ENCODE peak calls at places on chromosomes 2 and 18, in six cellular contexts. One of them, this sample, is unnamed. For H3K4me1, the result is how much of the 10 kb centered on the place peaks cover.

GRCh38 chr2:98775146-98775988 is 44.4 kb upstream of the MGAT4A start:
- DNase-seq in A673: peak
- DNase-seq in OCI-LY7: no peak
- DNase-seq in heart left ventricle: no peak
- DNase-seq in fibroblast of lung: no peak
- DNase-seq in A549: no peak
- DNase-seq in this sample: no peak

GRCh38 chr2:158663796-158664195 is 131.3 kb upstream of the DAPL1 start:
- DNase-seq in A673: no peak
- DNase-seq in OCI-LY7: no peak
- DNase-seq in A549: no peak
- DNase-seq in fibroblast of lung: no peak
- DNase-seq in heart left ventricle: no peak
- DNase-seq in this sample: no peak

GRCh38 chr2:117101613-117102012 is 712.9 kb upstream of the DDX18 start:
- DNase-seq in fibroblast of lung: no peak
- DNase-seq in A673: no peak
- DNase-seq in heart left ventricle: no peak
- DNase-seq in A549: no peak
- DNase-seq in OCI-LY7: no peak
- DNase-seq in this sample: no peak

GRCh38 chr2:129731925-129732629 is 247.4 kb upstream of the RAB6C start:
- DNase-seq in A673: peak
- DNase-seq in heart left ventricle: no peak
- DNase-seq in fibroblast of lung: no peak
- DNase-seq in A549: no peak
- DNase-seq in OCI-LY7: no peak
- DNase-seq in this sample: peak

GRCh38 chr2:205170399-205170798 is 511.9 kb upstream of the NRP2 start:
- DNase-seq in A673: no peak
- DNase-seq in OCI-LY7: no peak
- DNase-seq in fibroblast of lung: no peak
- DNase-seq in A549: no peak
- DNase-seq in heart left ventricle: no peak
- DNase-seq in this sample: no peak

GRCh38 chr2:149972039-149972438 is 384.5 kb upstream of the MMADHC start:
- DNase-seq in A549: no peak
- DNase-seq in fibroblast of lung: peak
- DNase-seq in heart left ventricle: no peak
- DNase-seq in A673: peak
- DNase-seq in OCI-LY7: no peak
- DNase-seq in this sample: no peak

GRCh38 chr18:55337908-55338521 is 250.0 kb downstream of the TCF4 start:
- DNase-seq in OCI-LY7: no peak
- DNase-seq in heart left ventricle: peak
- DNase-seq in A549: no peak
- DNase-seq in A673: no peak
- DNase-seq in fibroblast of lung: no peak
- DNase-seq in this sample: no peak

GRCh38 chr18:77101410-77102245 is 31.0 kb downstream of the MBP start:
- DNase-seq in A549: peak
- DNase-seq in fibroblast of lung: peak
- DNase-seq in A673: peak
- DNase-seq in OCI-LY7: peak
- DNase-seq in heart left ventricle: peak
- DNase-seq in this sample: peak

GRCh38 chr18:58005036-58005435 is 39.0 kb upstream of the NEDD4L start:
- DNase-seq in A673: no peak
- DNase-seq in A549: no peak
- DNase-seq in OCI-LY7: no peak
- DNase-seq in heart left ventricle: no peak
- DNase-seq in fibroblast of lung: peak
- DNase-seq in this sample: no peak

GRCh38 chr2:4869154-4869553 is 823.0 kb upstream of the SOX11 start:
- DNase-seq in heart left ventricle: no peak
- DNase-seq in A673: no peak
- DNase-seq in fibroblast of lung: no peak
- DNase-seq in A549: no peak
- DNase-seq in OCI-LY7: no peak
- DNase-seq in this sample: no peak

GRCh38 chr2:219335373-219335786 is 2.8 kb upstream of the RESP18 start:
- DNase-seq in fibroblast of lung: no peak
- DNase-seq in A673: no peak
- DNase-seq in OCI-LY7: no peak
- DNase-seq in heart left ventricle: no peak
- DNase-seq in A549: no peak
- DNase-seq in this sample: no peak

GRCh38 chr2:136764397-136765255 is 719 bp upstream of the THSD7B start:
- DNase-seq in heart left ventricle: peak
- DNase-seq in A549: no peak
- DNase-seq in OCI-LY7: no peak
- DNase-seq in fibroblast of lung: no peak
- DNase-seq in A673: no peak
- DNase-seq in this sample: peak

GRCh38 chr18:45175505-45175904 is 439.8 kb upstream of the SLC14A2 start:
- DNase-seq in OCI-LY7: no peak
- DNase-seq in A673: no peak
- DNase-seq in fibroblast of lung: no peak
- DNase-seq in A549: no peak
- DNase-seq in heart left ventricle: no peak
- DNase-seq in this sample: no peak

GRCh38 chr2:232229296-232229916 is 149.1 kb upstream of the ALPP start:
- DNase-seq in A549: no peak
- DNase-seq in OCI-LY7: no peak
- DNase-seq in A673: no peak
- DNase-seq in heart left ventricle: no peak
- DNase-seq in fibroblast of lung: no peak
- DNase-seq in this sample: peak

GRCh38 chr18:11522992-11523391 is 86.4 kb upstream of the SLC35G4 start:
- DNase-seq in A549: no peak
- DNase-seq in fibroblast of lung: no peak
- DNase-seq in A673: no peak
- DNase-seq in heart left ventricle: no peak
- DNase-seq in OCI-LY7: no peak
- DNase-seq in this sample: no peak

DNA sequence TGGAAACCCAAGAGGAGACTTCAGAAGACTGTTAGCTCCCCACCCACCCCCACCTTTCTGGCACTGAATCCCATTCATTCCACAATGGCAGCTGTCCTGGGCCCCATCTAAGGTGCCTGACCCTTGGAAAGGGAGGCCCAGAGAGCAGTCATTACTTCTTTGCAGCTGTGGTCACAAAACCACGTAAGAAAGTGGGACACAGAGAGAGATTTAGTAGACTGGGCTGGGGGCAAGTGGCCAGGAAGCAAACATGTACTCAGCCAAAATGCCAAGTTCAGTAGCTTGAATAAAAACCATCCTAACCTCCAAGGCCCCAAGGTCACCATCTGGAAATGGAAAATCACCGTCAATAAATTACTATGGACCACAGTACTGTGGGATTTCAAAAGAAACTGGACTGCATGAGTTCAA is 381.4 kb downstream of the TNS1 start:
- DNase-seq in heart left ventricle: no peak
- DNase-seq in A673: no peak
- DNase-seq in fibroblast of lung: peak
- DNase-seq in OCI-LY7: no peak
- DNase-seq in A549: no peak
- DNase-seq in this sample: no peak
- H3K27ac ChIP-seq in heart left ventricle: no peak
- H3K27ac ChIP-seq in A673: no peak
- H3K27ac ChIP-seq in fibroblast of lung: no peak
- H3K27ac ChIP-seq in OCI-LY7: no peak
- H3K27ac ChIP-seq in A549: no peak
- H3K27ac ChIP-seq in this sample: peak

GRCh38 chr2:8985561-8986326 is 17.7 kb downstream of the MBOAT2 start:
- DNase-seq in fibroblast of lung: no peak
- DNase-seq in A673: no peak
- DNase-seq in OCI-LY7: no peak
- DNase-seq in A549: no peak
- DNase-seq in heart left ventricle: no peak
- DNase-seq in this sample: no peak
- H3K4me1 ChIP-seq in fibroblast of lung: under half
- H3K4me1 ChIP-seq in A673: under half
- H3K4me1 ChIP-seq in OCI-LY7: under half
- H3K4me1 ChIP-seq in A549: under half
- H3K4me1 ChIP-seq in heart left ventricle: under half
- H3K4me1 ChIP-seq in this sample: under half

GRCh38 chr2:55419236-55419513 is 481 bp downstream of the CCDC88A start:
- DNase-seq in heart left ventricle: peak
- DNase-seq in fibroblast of lung: peak
- DNase-seq in A549: peak
- DNase-seq in OCI-LY7: no peak
- DNase-seq in A673: peak
- DNase-seq in this sample: no peak

GRCh38 chr2:55420244-55420713 is 623 bp upstream of the CCDC88A start:
- DNase-seq in OCI-LY7: no peak
- DNase-seq in A673: no peak
- DNase-seq in A549: no peak
- DNase-seq in fibroblast of lung: no peak
- DNase-seq in heart left ventricle: no peak
- DNase-seq in this sample: no peak

GRCh38 chr2:55420901-55421300 is 1.2 kb upstream of the CCDC88A start:
- DNase-seq in OCI-LY7: peak
- DNase-seq in heart left ventricle: no peak
- DNase-seq in fibroblast of lung: no peak
- DNase-seq in A673: no peak
- DNase-seq in A549: no peak
- DNase-seq in this sample: no peak

GRCh38 chr2:55418512-55419235 is 982 bp downstream of the CCDC88A start:
- DNase-seq in fibroblast of lung: no peak
- DNase-seq in OCI-LY7: peak
- DNase-seq in A549: no peak
- DNase-seq in heart left ventricle: no peak
- DNase-seq in A673: no peak
- DNase-seq in this sample: peak

GRCh38 chr2:55419514-55420243 is at the start of gene CCDC88A:
- DNase-seq in fibroblast of lung: peak
- DNase-seq in A549: peak
- DNase-seq in OCI-LY7: peak
- DNase-seq in A673: peak
- DNase-seq in heart left ventricle: peak
- DNase-seq in this sample: peak
- TF ChIP-seq CTCF in fibroblast of lung: peak
- TF ChIP-seq CTCF in A549: no peak
- TF ChIP-seq CTCF in OCI-LY7: peak
- TF ChIP-seq CTCF in A673: peak
- TF ChIP-seq CTCF in heart left ventricle: peak
- TF ChIP-seq CTCF in this sample: peak

GRCh38 chr2:14039134-14039533 is 593.4 kb upstream of the LRATD1 start:
- DNase-seq in heart left ventricle: no peak
- DNase-seq in fibroblast of lung: no peak
- DNase-seq in A549: no peak
- DNase-seq in A673: no peak
- DNase-seq in OCI-LY7: no peak
- DNase-seq in this sample: no peak
- H3K27ac ChIP-seq in heart left ventricle: no peak
- H3K27ac ChIP-seq in fibroblast of lung: no peak
- H3K27ac ChIP-seq in A549: no peak
- H3K27ac ChIP-seq in A673: no peak
- H3K27ac ChIP-seq in OCI-LY7: no peak
- H3K27ac ChIP-seq in this sample: no peak